ENCODE peak calls at places on chromosomes 1 and 21, in four cellular contexts. H is H9, V is M059J, A is NAMALWA. Z is an unnamed sample.
A peak's percentile ranks its signal among the peaks of the same experiment; 100 is the strongest.

GRCh38 chr21:28699591-28700259 is 293.0 kb downstream of the LTN1 start:
- DNase-seq in H (no peak), V (no peak), A (no peak), Z (no peak)

GRCh38 chr1:59404725-59405124 is 107.8 kb downstream of the FGGY start:
- DNase-seq in H (no peak), V (no peak), A (no peak), Z (no peak)

GRCh38 chr1:206897175-206897574 is at the start of gene IL24:
- DNase-seq in H (no peak), V (no peak), A (no peak), Z (no peak)

GRCh38 chr1:178513278-178513983 is 522 bp downstream of the TEX35 start:
- DNase-seq in H (no peak), V (no peak), A (no peak), Z (peak; percentile 49)

GRCh38 chr1:153357076-153357852 is 390 bp upstream of the S100A9 start:
- DNase-seq in H (no peak), V (no peak), A (no peak), Z (peak; percentile 93)

GRCh38 chr1:248890549-248891498 is 15.2 kb upstream of the PGBD2 start:
- DNase-seq in H (no peak), V (no peak), A (no peak), Z (no peak)

GRCh38 chr1:46077669-46078068 is 54.8 kb downstream of the PIK3R3 start:
- DNase-seq in H (no peak), V (no peak), A (no peak), Z (no peak)

GRCh38 chr1:5599541-5599940 is 392.7 kb downstream of the NPHP4 start:
- DNase-seq in H (peak; percentile 17), V (no peak), A (peak; percentile 15), Z (no peak)

GRCh38 chr1:3923378-3924185 is 23.5 kb upstream of the C1orf174 start:
- DNase-seq in H (no peak), V (no peak), A (no peak), Z (peak; percentile 40)

GRCh38 chr1:17281775-17282181 is 26.2 kb upstream of the PADI4 start:
- DNase-seq in H (no peak), V (no peak), A (no peak), Z (no peak)

GRCh38 chr1:30403061-30403645 is 320.2 kb downstream of the MATN1 start:
- DNase-seq in H (no peak), V (no peak), A (no peak), Z (no peak)

GRCh38 chr1:210001751-210002150 is 63.7 kb downstream of the SYT14 start:
- DNase-seq in H (no peak), V (peak; percentile 63), A (no peak), Z (no peak)

GRCh38 chr1:177432897-177433296 is 262.1 kb downstream of the BRINP2 start:
- DNase-seq in H (no peak), V (no peak), A (peak; percentile 31), Z (no peak)

GRCh38 chr1:235295902-235296350 is 32.1 kb downstream of the ARID4B start:
- DNase-seq in H (no peak), V (peak; percentile 87), A (no peak), Z (no peak)

GRCh38 chr1:171611306-171611705 is 10.7 kb upstream of the MYOCOS start:
- DNase-seq in H (no peak), V (peak; percentile 45), A (no peak), Z (no peak)

GRCh38 chr1:197130677-197131304 is 15.7 kb downstream of the ASPM start:
- DNase-seq in H (no peak), V (peak; percentile 45), A (no peak), Z (no peak)

GRCh38 chr1:212958175-212958574 is 7.8 kb downstream of the VASH2 start:
- DNase-seq in H (no peak), V (peak; percentile 38), A (no peak), Z (no peak)

GRCh38 chr1:157798211-157798610 is 21.3 kb upstream of the FCRL2 start:
- DNase-seq in H (no peak), V (peak; percentile 5), A (peak; percentile 30), Z (no peak)

GRCh38 chr1:227416156-227416865 is 98.0 kb upstream of the CDC42BPA start:
- DNase-seq in H (no peak), V (peak; percentile 47), A (no peak), Z (no peak)

GRCh38 chr1:115911298-115911697 is 65.0 kb upstream of the SLC22A15 start:
- DNase-seq in H (no peak), V (no peak), A (no peak), Z (no peak)

GRCh38 chr1:86530211-86530610 is 16.7 kb upstream of the CLCA4 start:
- DNase-seq in H (no peak), V (no peak), A (no peak), Z (no peak)

GRCh38 chr1:193486671-193487229 is 300.3 kb upstream of the B3GALT2 start:
- DNase-seq in H (no peak), V (no peak), A (no peak), Z (no peak)

GRCh38 chr1:220491891-220492290 is 36.0 kb upstream of the MARK1 start:
- DNase-seq in H (no peak), V (no peak), A (no peak), Z (no peak)

GRCh38 chr1:101236546-101237228 is at the start of gene S1PR1:
- DNase-seq in H (peak; percentile 82), V (peak; percentile 62), A (no peak), Z (peak; percentile 93)

GRCh38 chr1:16183765-16184556 is 28.1 kb upstream of the EPHA2 start:
- DNase-seq in H (no peak), V (peak; percentile 43), A (no peak), Z (peak; percentile 69)

GRCh38 chr1:201149400-201149799 is 4.9 kb downstream of the TMEM9 start:
- DNase-seq in H (no peak), V (peak; percentile 49), A (peak; percentile 68), Z (no peak)

GRCh38 chr21:32215306-32215685 is 63.6 kb downstream of the MIS18A start:
- DNase-seq in H (no peak), V (no peak), A (no peak), Z (no peak)

GRCh38 chr1:204128464-204128963 is 23.3 kb downstream of the ETNK2 start:
- DNase-seq in H (no peak), V (no peak), A (peak; percentile 41), Z (no peak)

GRCh38 chr1:196723325-196724185 is 51.1 kb upstream of the CFHR3 start:
- DNase-seq in H (peak; percentile 88), V (peak; percentile 54), A (peak; percentile 66), Z (peak; percentile 58)

GRCh38 chr1:204256531-204256930 is 42.7 kb upstream of the GOLT1A start:
- DNase-seq in H (no peak), V (no peak), A (no peak), Z (no peak)

GRCh38 chr1:113871597-113872113 is at the start of gene PTPN22:
- DNase-seq in H (no peak), V (peak; percentile 96), A (peak; percentile 93), Z (no peak)

GRCh38 chr1:210321131-210321530 is 7.6 kb upstream of the HHAT start:
- DNase-seq in H (no peak), V (no peak), A (no peak), Z (no peak)

GRCh38 chr1:56501888-56502287 is 77.5 kb downstream of the PLPP3 start:
- DNase-seq in H (no peak), V (no peak), A (no peak), Z (no peak)

GRCh38 chr1:77253211-77253610 is 28.6 kb upstream of the AK5 start:
- DNase-seq in H (no peak), V (no peak), A (no peak), Z (no peak)

GRCh38 chr1:87451229-87451900 is 122.7 kb downstream of the LMO4 start:
- DNase-seq in H (no peak), V (no peak), A (peak; percentile 24), Z (no peak)

GRCh38 chr1:235461954-235462353 is 42.3 kb downstream of the B3GALNT2 start:
- DNase-seq in H (no peak), V (no peak), A (no peak), Z (no peak)

GRCh38 chr21:35696644-35697043 is 363.7 kb downstream of the SETD4 start:
- DNase-seq in H (no peak), V (no peak), A (peak; percentile 8), Z (no peak)

GRCh38 chr1:157407367-157407766 is 144.9 kb downstream of the FCRL5 start:
- DNase-seq in H (no peak), V (no peak), A (no peak), Z (no peak)

GRCh38 chr21:46517361-46517760 is 58.7 kb downstream of the DIP2A start:
- DNase-seq in H (no peak), V (no peak), A (no peak), Z (no peak)

GRCh38 chr1:168468042-168468809 is 75.6 kb downstream of the XCL2 start:
- DNase-seq in H (no peak), V (peak; percentile 62), A (no peak), Z (no peak)

Z was measured in kidney.